ENCODE peak calls at places on chromosomes 6 and 20, in nine cellular contexts. D, F, H, Q, O, K, J, L and A are unnamed samples. For H3K4me1, the result is how much of the 10 kb centered on the place peaks cover.

GRCh38 chr20:57048027-57048869 is 218.2 kb downstream of the BMP7 start:
- DNase-seq in D (peak), F (no peak), H (no peak), Q (no peak), O (no peak), K (peak), J (peak), L (peak), A (no peak)

GRCh38 chr20:52918311-52918710 is 53.8 kb upstream of the TSHZ2 start:
- DNase-seq in D (no peak), F (no peak), H (no peak), Q (no peak), O (no peak), K (no peak), J (no peak), L (no peak), A (no peak)

GRCh38 chr6:7939864-7940228 is 29.3 kb upstream of the TXNDC5 start:
- DNase-seq in D (no peak), F (no peak), H (no peak), Q (no peak), O (no peak), K (no peak), J (peak), L (no peak), A (no peak)

GRCh38 chr6:136317023-136317649 is 27.5 kb upstream of the BCLAF1 start:
- DNase-seq in D (peak), F (no peak), H (peak), Q (peak), O (no peak), K (no peak), J (peak), L (peak), A (peak)

GRCh38 chr20:17946040-17946439 is 22.6 kb downstream of the SNX5 start:
- DNase-seq in D (no peak), F (no peak), H (no peak), Q (no peak), O (no peak), K (no peak), J (no peak), L (no peak), A (no peak)

GRCh38 chr20:56005389-56005715 is at the start of gene CBLN4:
- DNase-seq in D (no peak), F (no peak), H (no peak), Q (no peak), O (no peak), K (no peak), J (no peak), L (no peak), A (no peak)

GRCh38 chr6:109229536-109229935 is 134.2 kb downstream of the CEP57L1 start:
- DNase-seq in D (no peak), F (no peak), H (no peak), Q (no peak), O (no peak), K (no peak), J (no peak), L (no peak), A (no peak)

GRCh38 chr6:2733324-2733723 is 17.4 kb downstream of the MYLK4 start:
- DNase-seq in D (no peak), F (peak), H (no peak), Q (no peak), O (peak), K (peak), J (no peak), L (no peak), A (no peak)

GRCh38 chr20:20003088-20003954 is 13.8 kb upstream of the NAA20 start:
- DNase-seq in D (no peak), F (peak), H (no peak), Q (no peak), O (no peak), K (no peak), J (peak), L (peak), A (no peak)

GRCh38 chr6:141877275-141877983 is 255.3 kb upstream of the GJE1 start:
- DNase-seq in D (no peak), F (no peak), H (no peak), Q (no peak), O (no peak), K (no peak), J (no peak), L (no peak), A (no peak)

GRCh38 chr6:13688692-13689196 is 22.9 kb downstream of the RANBP9 start:
- DNase-seq in D (no peak), F (no peak), H (no peak), Q (no peak), O (no peak), K (no peak), J (no peak), L (no peak), A (no peak)

GRCh38 chr20:22729180-22729579 is 144.8 kb upstream of the FOXA2 start:
- DNase-seq in D (no peak), F (no peak), H (no peak), Q (no peak), O (no peak), K (no peak), J (no peak), L (no peak), A (no peak)

GRCh38 chr6:39910164-39910563 is 24.1 kb downstream of the MOCS1 start:
- DNase-seq in D (no peak), F (no peak), H (no peak), Q (no peak), O (no peak), K (no peak), J (no peak), L (no peak), A (no peak)

GRCh38 chr6:39912446-39912845 is 21.8 kb downstream of the MOCS1 start:
- DNase-seq in D (no peak), F (no peak), H (no peak), Q (no peak), O (no peak), K (no peak), J (no peak), L (no peak), A (no peak)

GRCh38 chr6:39913391-39913916 is 20.8 kb downstream of the MOCS1 start:
- DNase-seq in D (no peak), F (no peak), H (no peak), Q (no peak), O (no peak), K (no peak), J (no peak), L (no peak), A (no peak)

GRCh38 chr6:39909701-39910100 is 24.6 kb downstream of the MOCS1 start:
- DNase-seq in D (no peak), F (no peak), H (no peak), Q (no peak), O (no peak), K (no peak), J (no peak), L (no peak), A (no peak)

DNA sequence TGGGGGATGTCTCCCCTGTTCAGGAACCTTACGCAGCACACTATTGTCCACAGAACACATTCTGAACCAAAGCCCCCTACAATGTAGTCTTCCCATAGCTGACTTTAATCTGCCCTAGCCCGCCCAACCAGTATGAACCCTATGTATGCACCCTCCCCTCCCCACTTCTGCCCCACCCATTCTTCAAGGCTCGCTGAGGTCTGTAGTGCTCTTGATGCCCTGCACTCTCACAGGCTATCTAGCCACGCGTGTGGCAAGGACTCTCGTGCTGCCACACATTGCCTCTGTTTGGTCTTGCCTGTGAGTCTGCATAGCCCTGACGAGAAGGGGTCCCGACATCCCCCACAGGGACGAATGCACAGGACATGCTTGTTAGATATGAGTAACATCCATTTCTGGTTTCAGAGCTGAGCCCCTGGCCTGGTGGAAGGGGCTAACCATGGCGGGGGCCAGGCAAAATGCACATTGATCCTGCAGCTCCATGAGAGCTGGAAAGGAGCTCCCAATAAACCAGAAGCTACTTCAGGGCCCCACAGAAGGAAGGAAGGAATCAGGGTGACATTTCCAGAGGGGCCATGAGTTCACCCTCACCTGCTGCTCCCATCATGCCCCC is 22.6 kb downstream of the MOCS1 start:
- DNase-seq in D (no peak), F (no peak), H (no peak), Q (no peak), O (no peak), K (no peak), J (no peak), L (no peak), A (no peak)
- H3K4me1 ChIP-seq in D (under half), F (under half), H (under half), Q (under half), O (under half), K (under half), J (under half), L (under half), A (under half)

GRCh38 chr6:57246307-57246706 is 24.2 kb upstream of the RAB23 start:
- DNase-seq in D (no peak), F (no peak), H (no peak), Q (no peak), O (no peak), K (no peak), J (no peak), L (no peak), A (no peak)

GRCh38 chr6:57250348-57250747 is 28.2 kb upstream of the RAB23 start:
- DNase-seq in D (no peak), F (no peak), H (no peak), Q (no peak), O (no peak), K (no peak), J (no peak), L (no peak), A (no peak)

GRCh38 chr6:57243954-57244353 is 21.8 kb upstream of the RAB23 start:
- DNase-seq in D (no peak), F (no peak), H (no peak), Q (no peak), O (no peak), K (no peak), J (no peak), L (no peak), A (no peak)

GRCh38 chr6:57248311-57248895 is 26.3 kb upstream of the RAB23 start:
- DNase-seq in D (peak), F (no peak), H (no peak), Q (no peak), O (no peak), K (no peak), J (peak), L (no peak), A (no peak)

DNA sequence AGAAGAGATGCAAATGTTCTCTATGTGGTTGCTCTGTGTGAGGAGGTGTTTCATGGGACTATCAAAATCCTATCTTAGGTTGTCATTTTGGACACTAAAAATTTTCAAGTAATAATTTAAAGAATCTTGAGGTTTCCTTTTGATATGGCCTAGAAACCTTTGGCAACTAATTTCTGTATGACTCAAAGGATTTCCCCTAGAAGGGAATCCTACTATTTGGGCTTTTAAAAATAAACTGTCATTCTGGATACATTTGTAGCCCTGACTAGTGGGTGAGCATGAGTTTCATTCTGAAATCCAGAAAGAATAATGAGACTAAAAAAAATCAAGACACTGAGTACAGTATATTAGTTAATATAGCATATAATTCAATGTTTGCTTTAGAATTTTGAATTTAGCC is 25.5 kb upstream of the RAB23 start:
- DNase-seq in D (no peak), F (no peak), H (no peak), Q (no peak), O (no peak), K (no peak), J (no peak), L (no peak), A (no peak)
- H3K4me1 ChIP-seq in D (under half), F (under half), H (under half), Q (under half), O (under half), K (under half), J (under half), L (under half), A (under half)

GRCh38 chr6:21905531-21905930 is 312.0 kb downstream of the SOX4 start:
- DNase-seq in D (no peak), F (no peak), H (no peak), Q (no peak), O (no peak), K (no peak), J (no peak), L (no peak), A (no peak)
- H3K4me1 ChIP-seq in D (under half), F (under half), H (under half), Q (under half), O (under half), K (under half), J (under half), L (under half), A (under half)

DNA sequence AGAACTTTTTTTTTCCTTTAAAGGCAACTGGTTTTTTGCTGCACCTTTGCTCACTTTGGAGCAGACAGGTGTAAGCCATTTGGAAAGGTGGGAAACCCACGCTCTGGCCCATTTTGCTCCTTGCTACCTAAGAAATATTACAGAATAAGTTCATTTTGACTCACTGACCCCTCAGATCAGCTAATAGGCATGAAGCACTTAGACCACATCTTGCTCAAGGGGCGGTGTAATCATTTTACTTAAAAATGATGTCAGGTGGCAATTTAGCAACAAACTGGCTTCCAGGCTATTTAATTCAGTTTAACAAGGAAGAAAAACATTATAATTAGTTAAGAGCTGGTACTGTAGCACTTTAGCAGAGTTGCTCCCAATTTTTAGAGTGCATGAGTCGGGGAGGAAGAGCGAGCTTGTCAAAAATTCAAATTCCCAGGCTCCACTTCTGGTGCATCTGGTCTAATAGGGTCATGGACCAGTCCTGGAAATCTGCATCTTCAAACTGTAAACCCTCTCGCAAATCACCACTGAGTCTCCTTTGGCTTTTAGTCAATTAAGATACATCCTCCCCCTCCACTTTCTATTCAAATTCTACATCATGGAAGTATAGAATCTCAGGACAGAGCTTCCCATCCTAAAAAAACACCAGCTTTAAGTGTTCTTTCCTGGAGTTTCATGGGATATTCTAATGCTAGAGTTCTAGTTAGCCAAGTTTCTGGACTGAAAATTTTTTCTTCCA is 38.2 kb downstream of the JAG1 start:
- DNase-seq in D (no peak), F (no peak), H (no peak), Q (no peak), O (no peak), K (no peak), J (no peak), L (no peak), A (no peak)
- H3K4me1 ChIP-seq in D (half or more), F (under half), H (under half), Q (under half), O (under half), K (under half), J (under half), L (under half), A (under half)

DNA sequence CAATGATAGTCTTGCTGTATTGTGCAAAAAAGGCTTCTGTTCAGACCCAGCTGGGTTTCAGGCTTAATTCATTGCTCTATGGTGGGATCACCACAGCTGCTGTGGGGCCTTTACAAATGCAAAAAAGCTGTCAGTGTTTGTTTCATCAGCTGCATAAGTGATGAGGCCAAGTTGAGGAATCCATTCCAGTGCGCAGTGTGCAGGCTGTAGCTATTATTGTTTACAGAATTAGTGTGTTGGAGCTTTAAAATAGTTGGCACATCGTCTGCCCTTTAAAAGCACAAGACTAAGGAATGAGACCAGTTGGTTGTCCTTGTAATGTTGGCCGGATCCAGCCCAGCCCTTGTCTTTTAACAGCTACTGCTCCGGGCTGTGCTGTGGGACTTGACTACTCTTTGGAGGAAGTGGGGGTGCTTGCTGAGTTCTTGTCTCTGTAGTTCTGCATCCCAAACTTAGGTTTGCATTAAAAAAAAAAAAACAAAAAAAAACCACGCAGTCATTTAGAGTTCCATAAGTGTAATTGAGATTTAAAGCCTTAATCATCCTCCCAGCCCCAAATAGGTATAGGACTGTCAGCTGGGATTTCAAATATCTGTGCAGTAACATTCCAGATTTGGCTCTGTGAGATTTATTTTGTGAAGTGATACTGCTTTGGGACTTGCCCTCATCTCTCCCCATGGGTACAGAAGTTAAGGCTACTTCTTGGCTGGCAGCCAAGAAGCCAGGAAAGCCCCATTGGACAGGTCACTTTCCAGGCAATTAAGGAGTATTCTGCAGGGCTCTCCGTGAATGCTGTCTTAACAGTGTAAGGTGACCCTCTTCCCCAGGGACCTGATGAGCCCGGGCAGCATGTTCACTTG is 19.3 kb downstream of the JARID2 start:
- DNase-seq in D (peak), F (no peak), H (no peak), Q (no peak), O (peak), K (no peak), J (peak), L (no peak), A (no peak)
- H3K4me1 ChIP-seq in D (half or more), F (under half), H (under half), Q (under half), O (half or more), K (under half), J (under half), L (under half), A (under half)

DNA sequence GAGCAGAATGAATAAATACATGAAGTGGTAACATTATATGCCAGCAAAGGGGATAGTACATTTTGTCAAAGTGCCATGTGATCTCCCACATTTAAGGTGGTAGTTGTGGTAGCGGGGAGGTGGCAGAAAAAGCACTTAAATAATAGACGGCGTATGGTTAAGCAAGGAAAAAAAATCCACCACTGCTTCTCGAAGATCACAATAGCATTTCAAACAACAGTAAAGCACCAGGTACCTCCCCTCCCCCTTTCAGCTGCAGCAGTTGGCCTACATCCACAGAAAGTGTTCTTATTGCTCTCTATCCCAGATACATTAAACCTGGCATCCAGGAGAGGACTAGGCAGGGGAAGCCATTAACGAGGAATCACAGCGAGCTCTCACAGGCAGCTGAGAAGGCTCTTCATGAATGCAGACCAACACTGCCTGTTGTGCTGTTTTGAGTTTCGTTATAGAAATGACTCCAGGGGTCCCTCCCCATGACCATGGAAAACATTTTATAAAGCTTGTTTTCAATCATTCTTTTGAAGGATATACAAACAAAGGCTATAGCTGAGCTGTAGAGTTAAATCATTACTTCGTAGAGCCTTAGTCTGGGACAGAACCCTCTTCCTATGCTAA is 11.8 kb downstream of the FYN start:
- DNase-seq in D (peak), F (no peak), H (no peak), Q (no peak), O (no peak), K (no peak), J (no peak), L (no peak), A (no peak)
- H3K4me1 ChIP-seq in D (half or more), F (under half), H (under half), Q (half or more), O (under half), K (under half), J (under half), L (under half), A (under half)